ENCODE peak calls at places on chromosome 21, in seven cellular contexts. T, L, V, H, Y, B and M are unnamed samples.

GRCh38 chr21:45294509-45295291 is 7.0 kb upstream of the POFUT2 start:
- DNase-seq in T (no peak), L (no peak), V (no peak), H (peak), Y (no peak), B (no peak), M (peak)

GRCh38 chr21:43349644-43350043 is 77.3 kb downstream of the SIK1 start:
- DNase-seq in T (no peak), L (no peak), V (no peak), H (no peak), Y (no peak), B (no peak), M (no peak)

GRCh38 chr21:33541756-33542639 is at the start of gene GART:
- DNase-seq in T (peak), L (peak), V (peak), H (peak), Y (peak), B (peak), M (no peak)

GRCh38 chr21:42784276-42784675 is 95.1 kb downstream of the WDR4 start:
- DNase-seq in T (no peak), L (no peak), V (no peak), H (no peak), Y (no peak), B (no peak), M (no peak)

GRCh38 chr21:43341349-43342163 is 85.4 kb downstream of the SIK1 start:
- DNase-seq in T (no peak), L (no peak), V (no peak), H (peak), Y (no peak), B (no peak), M (no peak)

GRCh38 chr21:23130308-23130707 is 2132.1 kb downstream of the NCAM2 start:
- DNase-seq in T (no peak), L (no peak), V (no peak), H (no peak), Y (no peak), B (no peak), M (no peak)

GRCh38 chr21:39775816-39776215 is 30.8 kb downstream of the IGSF5 start:
- DNase-seq in T (no peak), L (no peak), V (no peak), H (no peak), Y (no peak), B (no peak), M (no peak)

GRCh38 chr21:25878334-25878733 is 143.6 kb downstream of the GABPA start:
- DNase-seq in T (no peak), L (no peak), V (no peak), H (no peak), Y (no peak), B (no peak), M (no peak)

GRCh38 chr21:45076245-45076661 is 1.9 kb downstream of the ADARB1 start:
- DNase-seq in T (no peak), L (no peak), V (no peak), H (no peak), Y (no peak), B (no peak), M (no peak)

GRCh38 chr21:46099476-46099875 is 1.6 kb downstream of the COL6A2 start:
- DNase-seq in T (no peak), L (peak), V (no peak), H (no peak), Y (no peak), B (no peak), M (no peak)

GRCh38 chr21:44670642-44671432 is 4.1 kb upstream of the KRTAP12-2 start:
- DNase-seq in T (no peak), L (no peak), V (no peak), H (no peak), Y (no peak), B (no peak), M (no peak)

GRCh38 chr21:15064576-15065380 is at the start of gene NRIP1:
- DNase-seq in T (peak), L (peak), V (peak), H (peak), Y (peak), B (peak), M (no peak)

GRCh38 chr21:33374080-33374873 is 28.9 kb upstream of the IFNGR2 start:
- DNase-seq in T (peak), L (no peak), V (no peak), H (no peak), Y (no peak), B (no peak), M (peak)

GRCh38 chr21:45794040-45794439 is 150.5 kb downstream of the PCBP3 start:
- DNase-seq in T (no peak), L (no peak), V (no peak), H (peak), Y (no peak), B (no peak), M (no peak)

GRCh38 chr21:24050233-24050632 is 1557.0 kb downstream of the MRPL39 start:
- DNase-seq in T (peak), L (no peak), V (no peak), H (no peak), Y (no peak), B (no peak), M (no peak)

GRCh38 chr21:15688809-15689208 is 41.0 kb upstream of the USP25 start:
- DNase-seq in T (peak), L (no peak), V (no peak), H (no peak), Y (no peak), B (no peak), M (no peak)

GRCh38 chr21:23524685-23525084 is 2082.6 kb downstream of the MRPL39 start:
- DNase-seq in T (peak), L (no peak), V (no peak), H (no peak), Y (no peak), B (no peak), M (no peak)

GRCh38 chr21:44375686-44376320 is 22.4 kb downstream of the TRPM2 start:
- DNase-seq in T (no peak), L (no peak), V (no peak), H (no peak), Y (no peak), B (no peak), M (no peak)

GRCh38 chr21:20551939-20552338 is 446.3 kb upstream of the NCAM2 start:
- DNase-seq in T (no peak), L (no peak), V (no peak), H (no peak), Y (no peak), B (no peak), M (no peak)